ENCODE peak calls at places on chromosomes 6 and 20, in ten cellular contexts. M is HCT116; B is HTR-8/SVneo; D is kidney; K is C1 segment of cervical spinal cord; T is AG10803; E is mesothelial cell of epicardium; G is germinal center; V is CD4-positive, alpha-beta T cell; L is anterior cingulate cortex. J is an unnamed sample.

GRCh38 chr6:166313255-166314070 is 5.3 kb upstream of the PRR18 start:
- DNase-seq in G (peak), E (no peak), V (peak), B (no peak), T (peak), L (no peak), M (peak), D (no peak), K (no peak), J (no peak)

GRCh38 chr6:132919028-132919427 is 104.7 kb downstream of the RPS12 start:
- DNase-seq in K (no peak), T (no peak), L (no peak), D (no peak), V (no peak), B (no peak), E (no peak), G (no peak), M (no peak), J (no peak)

GRCh38 chr20:50467618-50468373 is 42.4 kb upstream of the PTPN1 start:
- DNase-seq in K (no peak), V (peak), B (peak), E (no peak), D (no peak), M (peak), L (no peak), T (peak), G (peak), J (no peak)

GRCh38 chr6:148164645-148165044 is 178.0 kb upstream of the SASH1 start:
- DNase-seq in L (no peak), G (no peak), E (no peak), K (no peak), B (no peak), M (no peak), T (no peak), D (no peak), V (no peak), J (no peak)

GRCh38 chr6:56668158-56668557 is 25.5 kb upstream of the DST start:
- DNase-seq in E (no peak), B (no peak), L (no peak), V (no peak), D (no peak), T (no peak), M (no peak), G (no peak), K (no peak), J (no peak)

GRCh38 chr20:37192137-37192854 is 12.9 kb upstream of the MROH8 start:
- DNase-seq in L (peak), V (peak), K (peak), E (peak), B (peak), M (peak), D (peak), G (peak), T (peak), J (peak)

GRCh38 chr20:49346682-49347081 is 68.8 kb upstream of the ZNFX1 start:
- DNase-seq in L (no peak), E (no peak), K (no peak), G (no peak), D (no peak), V (no peak), T (no peak), M (no peak), B (no peak), J (no peak)

GRCh38 chr6:16319813-16320532 is 81.6 kb downstream of the GMPR start:
- DNase-seq in K (peak), B (peak), E (no peak), D (peak), V (peak), G (peak), M (peak), T (peak), L (peak), J (peak)

GRCh38 chr6:124927806-124928205 is 34.4 kb upstream of the RNF217 start:
- DNase-seq in T (no peak), E (no peak), K (no peak), B (no peak), M (peak), D (no peak), V (no peak), L (no peak), G (no peak), J (no peak)

GRCh38 chr6:158634695-158635426 is 9.7 kb downstream of the DYNLT1 start:
- DNase-seq in L (no peak), V (no peak), M (no peak), K (no peak), E (no peak), B (no peak), T (no peak), G (no peak), D (no peak), J (no peak)

GRCh38 chr6:98644063-98644462 is 190.3 kb upstream of the POU3F2 start:
- DNase-seq in L (no peak), E (no peak), T (no peak), D (no peak), M (no peak), K (no peak), B (no peak), G (no peak), V (no peak), J (no peak)

GRCh38 chr20:49914310-49915117 is 815 bp downstream of the SPATA2 start:
- DNase-seq in G (no peak), K (peak), L (peak), V (peak), E (no peak), B (no peak), M (no peak), D (no peak), T (no peak), J (no peak)

GRCh38 chr20:48332555-48332954 is 495.2 kb downstream of the PREX1 start:
- DNase-seq in M (no peak), G (no peak), B (no peak), K (no peak), D (no peak), V (no peak), T (no peak), L (no peak), E (no peak), J (no peak)

GRCh38 chr20:51945177-51945576 is 142.9 kb upstream of the SALL4 start:
- DNase-seq in M (no peak), L (no peak), K (no peak), V (no peak), D (no peak), E (no peak), B (no peak), T (no peak), G (no peak), J (no peak)

GRCh38 chr20:50243610-50244351 is 53.2 kb downstream of the CEBPB start:
- DNase-seq in D (no peak), L (no peak), V (no peak), B (no peak), T (no peak), M (no peak), K (no peak), E (no peak), G (no peak), J (no peak)

GRCh38 chr6:62740171-62740570 is 454.1 kb upstream of the KHDRBS2 start:
- DNase-seq in T (no peak), M (no peak), E (no peak), G (no peak), K (no peak), V (no peak), B (no peak), L (no peak), D (peak), J (no peak)

GRCh38 chr6:116763871-116764270 is 1.6 kb downstream of the FAM162B start:
- DNase-seq in V (no peak), E (no peak), D (no peak), M (no peak), L (no peak), K (no peak), T (no peak), B (no peak), G (no peak), J (no peak)

GRCh38 chr6:160788806-160789205 is 86.8 kb downstream of the PLG start:
- DNase-seq in G (no peak), T (no peak), M (no peak), K (no peak), D (no peak), L (no peak), V (no peak), B (no peak), E (no peak), J (no peak)

GRCh38 chr20:6780414-6780813 is 12.9 kb downstream of the BMP2 start:
- DNase-seq in D (no peak), K (no peak), E (no peak), G (no peak), T (no peak), M (no peak), L (no peak), V (no peak), B (no peak), J (no peak)

GRCh38 chr6:70709826-70710225 is 42.1 kb downstream of the SMAP1 start:
- DNase-seq in E (no peak), G (no peak), D (no peak), V (no peak), M (no peak), L (no peak), B (no peak), K (no peak), T (peak), J (no peak)

GRCh38 chr6:138499303-138499991 is at the start of gene NHSL1:
- DNase-seq in B (no peak), T (peak), M (no peak), E (no peak), G (peak), D (no peak), V (no peak), K (peak), L (no peak), J (no peak)

GRCh38 chr6:17115251-17116089 is 13.6 kb downstream of the STMND1 start:
- DNase-seq in B (peak), D (no peak), L (no peak), E (no peak), V (no peak), G (no peak), K (no peak), T (peak), M (peak), J (no peak)

GRCh38 chr6:79544939-79545450 is 7.8 kb upstream of the LCA5 start:
- DNase-seq in E (no peak), V (no peak), T (peak), D (peak), G (peak), M (peak), K (peak), L (peak), B (peak), J (peak)

GRCh38 chr6:34745277-34746103 is 11.8 kb upstream of the SNRPC start:
- DNase-seq in G (no peak), V (no peak), M (no peak), B (peak), E (no peak), K (no peak), D (no peak), L (no peak), T (no peak), J (no peak)

GRCh38 chr6:33193619-33194018 is 1.4 kb upstream of the COL11A2 start:
- DNase-seq in M (no peak), V (no peak), G (no peak), D (peak), E (no peak), B (no peak), L (no peak), T (no peak), K (peak), J (no peak)

GRCh38 chr20:45066372-45066771 is 34.6 kb downstream of the KCNS1 start:
- DNase-seq in L (no peak), K (no peak), E (no peak), T (no peak), V (no peak), M (no peak), D (no peak), G (no peak), B (no peak), J (no peak)

GRCh38 chr20:37387519-37388269 is 41.8 kb downstream of the SRC start:
- DNase-seq in B (no peak), G (no peak), T (no peak), K (no peak), D (peak), E (no peak), L (no peak), V (no peak), M (no peak), J (peak)

J was measured in tibial artery.